ENCODE peak calls at places on chromosomes 5 and 9, in six cellular contexts. One of them, this sample, is unnamed.

GRCh38 chr9:16175461-16175860 is 622.6 kb downstream of the CCDC171 start:
- DNase-seq in IMR-90: peak
- DNase-seq in heart left ventricle: no peak
- DNase-seq in ovary: no peak
- DNase-seq in GM12891: no peak
- DNase-seq in tibial nerve: no peak
- DNase-seq in this sample: no peak

GRCh38 chr5:176803943-176804498 is 6.3 kb upstream of the UNC5A start:
- DNase-seq in IMR-90: peak
- DNase-seq in heart left ventricle: no peak
- DNase-seq in ovary: no peak
- DNase-seq in GM12891: no peak
- DNase-seq in tibial nerve: no peak
- DNase-seq in this sample: no peak

GRCh38 chr5:135130526-135131215 is 96.6 kb upstream of the PITX1 start:
- DNase-seq in IMR-90: peak
- DNase-seq in heart left ventricle: no peak
- DNase-seq in ovary: no peak
- DNase-seq in GM12891: no peak
- DNase-seq in tibial nerve: no peak
- DNase-seq in this sample: no peak

GRCh38 chr9:2987679-2988078 is 143.8 kb upstream of the PUM3 start:
- DNase-seq in IMR-90: no peak
- DNase-seq in heart left ventricle: no peak
- DNase-seq in ovary: no peak
- DNase-seq in GM12891: no peak
- DNase-seq in tibial nerve: no peak
- DNase-seq in this sample: no peak

GRCh38 chr5:137836997-137837396 is 30.7 kb upstream of the MYOT start:
- DNase-seq in IMR-90: peak
- DNase-seq in heart left ventricle: no peak
- DNase-seq in ovary: no peak
- DNase-seq in GM12891: no peak
- DNase-seq in tibial nerve: no peak
- DNase-seq in this sample: no peak

GRCh38 chr5:81751836-81752643 is 1.1 kb upstream of the SSBP2 start:
- DNase-seq in IMR-90: no peak
- DNase-seq in heart left ventricle: no peak
- DNase-seq in ovary: peak
- DNase-seq in GM12891: no peak
- DNase-seq in tibial nerve: peak
- DNase-seq in this sample: peak

GRCh38 chr5:65925094-65925600 is 1.2 kb upstream of the ERBIN start:
- DNase-seq in IMR-90: peak
- DNase-seq in heart left ventricle: peak
- DNase-seq in ovary: peak
- DNase-seq in GM12891: peak
- DNase-seq in tibial nerve: peak
- DNase-seq in this sample: peak

GRCh38 chr5:73066466-73066865 is 53.9 kb upstream of the TMEM171 start:
- DNase-seq in IMR-90: peak
- DNase-seq in heart left ventricle: no peak
- DNase-seq in ovary: no peak
- DNase-seq in GM12891: no peak
- DNase-seq in tibial nerve: no peak
- DNase-seq in this sample: no peak

GRCh38 chr5:52811067-52811749 is 23.5 kb downstream of the ITGA1 start:
- DNase-seq in IMR-90: peak
- DNase-seq in heart left ventricle: no peak
- DNase-seq in ovary: no peak
- DNase-seq in GM12891: no peak
- DNase-seq in tibial nerve: no peak
- DNase-seq in this sample: no peak

GRCh38 chr5:80189201-80189600 is 66.6 kb downstream of the SERINC5 start:
- DNase-seq in IMR-90: no peak
- DNase-seq in heart left ventricle: no peak
- DNase-seq in ovary: no peak
- DNase-seq in GM12891: no peak
- DNase-seq in tibial nerve: no peak
- DNase-seq in this sample: no peak

GRCh38 chr9:116899337-116900006 is 212.4 kb downstream of the TRIM32 start:
- DNase-seq in IMR-90: peak
- DNase-seq in heart left ventricle: no peak
- DNase-seq in ovary: no peak
- DNase-seq in GM12891: no peak
- DNase-seq in tibial nerve: no peak
- DNase-seq in this sample: no peak
- TF ChIP-seq POLR2A in IMR-90: no peak
- TF ChIP-seq POLR2A in heart left ventricle: no peak
- TF ChIP-seq POLR2A in ovary: no peak
- TF ChIP-seq POLR2A in GM12891: no peak
- TF ChIP-seq POLR2A in tibial nerve: no peak
- TF ChIP-seq POLR2A in this sample: no peak

DNA sequence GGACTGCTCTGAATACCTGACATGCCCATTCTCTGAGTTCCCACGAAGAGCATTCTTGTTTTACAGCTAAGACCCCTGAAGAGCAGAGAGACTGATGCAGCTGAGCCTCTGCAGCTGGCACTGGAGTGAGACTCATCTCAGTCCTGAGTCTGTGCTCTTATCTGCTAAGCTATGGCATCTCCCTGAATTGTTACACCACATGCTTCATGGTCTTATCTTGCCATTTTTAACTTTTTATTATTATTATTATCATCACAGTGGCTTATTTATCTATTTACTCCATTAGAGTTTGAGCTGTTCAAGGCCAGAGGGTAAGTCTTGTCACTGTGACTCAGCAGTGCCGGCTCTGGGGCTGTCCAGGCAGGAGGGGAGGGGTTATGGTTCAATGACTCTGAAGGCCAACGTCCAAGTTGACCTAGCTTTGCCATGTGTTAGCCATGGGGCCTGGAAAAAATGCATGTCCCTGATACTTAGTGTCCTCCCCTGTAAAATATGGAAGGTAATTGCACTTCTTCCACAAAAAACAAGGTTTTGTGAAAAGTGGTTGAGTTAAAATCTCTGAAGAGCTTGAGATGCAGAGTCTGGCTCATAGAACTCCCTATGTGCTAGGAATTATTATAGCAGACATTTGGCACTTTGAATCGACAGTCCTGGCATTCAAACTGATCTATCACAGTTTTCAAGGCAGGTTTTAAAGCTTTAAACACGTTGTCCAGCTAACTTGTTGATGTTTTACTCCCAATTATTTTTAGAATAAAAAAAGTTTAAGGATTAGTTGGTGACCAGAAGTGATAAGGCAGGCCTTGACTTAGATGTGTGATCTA is 94.6 kb downstream of the ALDH1A1 start:
- DNase-seq in IMR-90: no peak
- DNase-seq in heart left ventricle: no peak
- DNase-seq in ovary: peak
- DNase-seq in GM12891: no peak
- DNase-seq in tibial nerve: no peak
- DNase-seq in this sample: no peak
- TF ChIP-seq POLR2A in IMR-90: no peak
- TF ChIP-seq POLR2A in heart left ventricle: no peak
- TF ChIP-seq POLR2A in ovary: no peak
- TF ChIP-seq POLR2A in GM12891: no peak
- TF ChIP-seq POLR2A in tibial nerve: no peak
- TF ChIP-seq POLR2A in this sample: no peak

GRCh38 chr5:181223041-181223728 is at the start of gene TRIM41:
- DNase-seq in IMR-90: peak
- DNase-seq in heart left ventricle: peak
- DNase-seq in ovary: peak
- DNase-seq in GM12891: peak
- DNase-seq in tibial nerve: peak
- DNase-seq in this sample: peak
- TF ChIP-seq POLR2A in IMR-90: peak
- TF ChIP-seq POLR2A in heart left ventricle: peak
- TF ChIP-seq POLR2A in ovary: peak
- TF ChIP-seq POLR2A in GM12891: peak
- TF ChIP-seq POLR2A in tibial nerve: peak
- TF ChIP-seq POLR2A in this sample: peak

DNA sequence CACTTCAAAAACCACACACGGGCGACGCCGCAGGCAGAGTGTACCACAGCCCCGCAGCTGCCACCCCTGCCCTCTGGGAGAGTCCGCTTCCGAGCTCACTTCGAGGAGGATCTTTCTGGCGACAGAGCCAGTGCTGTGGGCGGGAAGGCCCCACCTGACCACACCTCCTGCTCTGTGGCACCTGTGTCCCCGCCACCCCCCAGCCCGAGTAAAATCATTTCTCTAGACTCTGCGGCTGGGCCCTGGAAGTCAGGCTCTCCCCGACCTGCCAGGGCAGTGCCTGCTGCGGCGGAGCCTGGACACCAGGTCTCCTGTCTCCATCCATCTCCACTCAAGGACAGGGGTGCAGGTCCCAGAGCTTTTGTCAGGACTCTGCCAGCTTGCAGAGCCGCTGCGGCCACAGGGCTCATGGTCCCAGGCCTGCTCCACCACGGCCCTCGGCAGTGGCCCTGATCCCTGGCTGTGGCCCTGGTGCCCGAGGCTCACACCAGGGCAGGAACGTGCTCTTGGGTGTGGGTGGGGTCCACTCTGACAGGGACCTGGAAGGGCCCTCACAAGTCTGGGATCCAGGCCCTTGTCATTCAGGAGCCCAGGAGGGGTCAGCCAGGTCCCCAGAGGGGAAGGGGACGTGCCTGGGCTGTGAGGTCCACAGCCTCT is 20.9 kb upstream of the CAMSAP1 start:
- DNase-seq in IMR-90: no peak
- DNase-seq in heart left ventricle: no peak
- DNase-seq in ovary: no peak
- DNase-seq in GM12891: no peak
- DNase-seq in tibial nerve: no peak
- DNase-seq in this sample: no peak
- TF ChIP-seq POLR2A in IMR-90: no peak
- TF ChIP-seq POLR2A in heart left ventricle: no peak
- TF ChIP-seq POLR2A in ovary: no peak
- TF ChIP-seq POLR2A in GM12891: no peak
- TF ChIP-seq POLR2A in tibial nerve: no peak
- TF ChIP-seq POLR2A in this sample: no peak

GRCh38 chr9:128722380-128723351 is 1.3 kb downstream of the ZDHHC12 start:
- DNase-seq in IMR-90: no peak
- DNase-seq in heart left ventricle: no peak
- DNase-seq in ovary: no peak
- DNase-seq in GM12891: no peak
- DNase-seq in tibial nerve: no peak
- DNase-seq in this sample: no peak

GRCh38 chr9:128724744-128725211 is 851 bp upstream of the ZDHHC12 start:
- DNase-seq in IMR-90: peak
- DNase-seq in heart left ventricle: peak
- DNase-seq in ovary: peak
- DNase-seq in GM12891: no peak
- DNase-seq in tibial nerve: peak
- DNase-seq in this sample: no peak

GRCh38 chr9:128721487-128722010 is 2.4 kb downstream of the ZDHHC12 start:
- DNase-seq in IMR-90: no peak
- DNase-seq in heart left ventricle: no peak
- DNase-seq in ovary: no peak
- DNase-seq in GM12891: no peak
- DNase-seq in tibial nerve: no peak
- DNase-seq in this sample: no peak

GRCh38 chr9:128723352-128723865 is 518 bp downstream of the ZDHHC12 start:
- DNase-seq in IMR-90: no peak
- DNase-seq in heart left ventricle: no peak
- DNase-seq in ovary: peak
- DNase-seq in GM12891: no peak
- DNase-seq in tibial nerve: no peak
- DNase-seq in this sample: no peak

GRCh38 chr9:128723866-128724743 is at the start of gene ZDHHC12:
- DNase-seq in IMR-90: peak
- DNase-seq in heart left ventricle: peak
- DNase-seq in ovary: peak
- DNase-seq in GM12891: peak
- DNase-seq in tibial nerve: peak
- DNase-seq in this sample: peak
- TF ChIP-seq POLR2A in IMR-90: peak
- TF ChIP-seq POLR2A in heart left ventricle: peak
- TF ChIP-seq POLR2A in ovary: no peak
- TF ChIP-seq POLR2A in GM12891: peak
- TF ChIP-seq POLR2A in tibial nerve: peak
- TF ChIP-seq POLR2A in this sample: peak

GRCh38 chr9:98192503-98193335 is at the start of gene CORO2A:
- DNase-seq in IMR-90: peak
- DNase-seq in heart left ventricle: peak
- DNase-seq in ovary: peak
- DNase-seq in GM12891: peak
- DNase-seq in tibial nerve: peak
- DNase-seq in this sample: no peak
- TF ChIP-seq POLR2A in IMR-90: no peak
- TF ChIP-seq POLR2A in heart left ventricle: peak
- TF ChIP-seq POLR2A in ovary: no peak
- TF ChIP-seq POLR2A in GM12891: no peak
- TF ChIP-seq POLR2A in tibial nerve: peak
- TF ChIP-seq POLR2A in this sample: no peak

GRCh38 chr5:19978466-19978865 is 9.5 kb downstream of the CDH18 start:
- DNase-seq in IMR-90: no peak
- DNase-seq in heart left ventricle: no peak
- DNase-seq in ovary: no peak
- DNase-seq in GM12891: no peak
- DNase-seq in tibial nerve: no peak
- DNase-seq in this sample: no peak
- TF ChIP-seq POLR2A in IMR-90: no peak
- TF ChIP-seq POLR2A in heart left ventricle: no peak
- TF ChIP-seq POLR2A in ovary: no peak
- TF ChIP-seq POLR2A in GM12891: no peak
- TF ChIP-seq POLR2A in tibial nerve: no peak
- TF ChIP-seq POLR2A in this sample: no peak